ENCODE peak calls at places on chromosomes 11 and 22, in four cellular contexts. One of them, this sample, is unnamed.

GRCh38 chr11:72297828-72298227 is 53.9 kb upstream of the PHOX2A start:
- DNase-seq in H1: no peak
- DNase-seq in mesendoderm: no peak
- DNase-seq in IMR-90: no peak
- DNase-seq in this sample: no peak

GRCh38 chr11:46675288-46675851 is 25.0 kb downstream of the ARHGAP1 start:
- DNase-seq in mesendoderm: peak; percentile 65
- DNase-seq in IMR-90: peak; percentile 72
- DNase-seq in H1: no peak
- DNase-seq in this sample: no peak

GRCh38 chr11:121595717-121596156 is 143.0 kb upstream of the SORL1-AS1 start:
- DNase-seq in IMR-90: peak; percentile 100
- DNase-seq in mesendoderm: no peak
- DNase-seq in H1: no peak
- DNase-seq in this sample: no peak

GRCh38 chr11:1501421-1502167 is 15.0 kb upstream of the MOB2 start:
- DNase-seq in mesendoderm: no peak
- DNase-seq in H1: no peak
- DNase-seq in IMR-90: no peak
- DNase-seq in this sample: no peak

GRCh38 chr11:122604626-122605025 is 50.9 kb upstream of the UBASH3B start:
- DNase-seq in H1: no peak
- DNase-seq in IMR-90: no peak
- DNase-seq in mesendoderm: no peak
- DNase-seq in this sample: no peak

GRCh38 chr11:28913883-28914282 is 805.7 kb downstream of the METTL15 start:
- DNase-seq in IMR-90: no peak
- DNase-seq in H1: no peak
- DNase-seq in mesendoderm: no peak
- DNase-seq in this sample: no peak

GRCh38 chr11:1927151-1928037 is 7.9 kb downstream of the TNNT3 start:
- DNase-seq in mesendoderm: no peak
- DNase-seq in IMR-90: no peak
- DNase-seq in H1: no peak
- DNase-seq in this sample: no peak

GRCh38 chr22:20111045-20111688 is 4.7 kb upstream of the RANBP1 start:
- DNase-seq in IMR-90: peak; percentile 5
- DNase-seq in H1: no peak
- DNase-seq in mesendoderm: peak; percentile 55
- DNase-seq in this sample: no peak

GRCh38 chr11:15968461-15969130 is 387.8 kb downstream of the SOX6 start:
- DNase-seq in mesendoderm: peak; percentile 27
- DNase-seq in IMR-90: no peak
- DNase-seq in H1: no peak
- DNase-seq in this sample: no peak

GRCh38 chr11:125170001-125170405 is 5.5 kb downstream of the PKNOX2 start:
- DNase-seq in IMR-90: peak; percentile 19
- DNase-seq in H1: no peak
- DNase-seq in mesendoderm: peak; percentile 61
- DNase-seq in this sample: no peak

GRCh38 chr22:39960791-39961746 is 872 bp downstream of the TMA7B start:
- DNase-seq in IMR-90: peak; percentile 98
- DNase-seq in H1: no peak
- DNase-seq in mesendoderm: no peak
- DNase-seq in this sample: no peak

GRCh38 chr11:67276821-67277230 is 10.6 kb downstream of the GRK2 start:
- DNase-seq in IMR-90: peak; percentile 45
- DNase-seq in mesendoderm: peak; percentile 61
- DNase-seq in H1: no peak
- DNase-seq in this sample: peak; percentile 71

GRCh38 chr22:49298834-49299750 is 528.6 kb downstream of the BRD1 start:
- DNase-seq in IMR-90: no peak
- DNase-seq in H1: peak; percentile 29
- DNase-seq in mesendoderm: no peak
- DNase-seq in this sample: peak; percentile 16

GRCh38 chr11:1428762-1429316 is 39.1 kb downstream of the BRSK2 start:
- DNase-seq in IMR-90: no peak
- DNase-seq in mesendoderm: no peak
- DNase-seq in H1: no peak
- DNase-seq in this sample: no peak

GRCh38 chr22:19808873-19809478 is 45.7 kb downstream of the GNB1L start:
- DNase-seq in H1: no peak
- DNase-seq in mesendoderm: no peak
- DNase-seq in IMR-90: no peak
- DNase-seq in this sample: no peak

GRCh38 chr11:123174196-123175183 is 20.6 kb downstream of the CLMP start:
- DNase-seq in H1: no peak
- DNase-seq in mesendoderm: peak; percentile 66
- DNase-seq in IMR-90: peak; percentile 99
- DNase-seq in this sample: no peak

GRCh38 chr11:6523253-6523652 is 26.2 kb downstream of the DNHD1 start:
- DNase-seq in mesendoderm: peak; percentile 19
- DNase-seq in H1: no peak
- DNase-seq in IMR-90: peak; percentile 81
- DNase-seq in this sample: no peak

GRCh38 chr22:37176464-37177061 is 11.5 kb downstream of the C1QTNF6 start:
- DNase-seq in mesendoderm: no peak
- DNase-seq in H1: no peak
- DNase-seq in IMR-90: peak; percentile 78
- DNase-seq in this sample: no peak

GRCh38 chr11:129248618-129249017 is 56.5 kb upstream of the ARHGAP32 start:
- DNase-seq in IMR-90: peak; percentile 80
- DNase-seq in H1: no peak
- DNase-seq in mesendoderm: no peak
- DNase-seq in this sample: no peak

GRCh38 chr11:45832835-45833446 is 14.3 kb upstream of the CRY2 start:
- DNase-seq in mesendoderm: peak; percentile 34
- DNase-seq in IMR-90: no peak
- DNase-seq in H1: no peak
- DNase-seq in this sample: no peak

GRCh38 chr11:48020092-48020755 is 39.9 kb downstream of the PTPRJ start:
- DNase-seq in mesendoderm: no peak
- DNase-seq in IMR-90: no peak
- DNase-seq in H1: no peak
- DNase-seq in this sample: no peak

GRCh38 chr22:40178417-40179409 is 988 bp downstream of the TNRC6B start:
- DNase-seq in H1: no peak
- DNase-seq in IMR-90: peak; percentile 57
- DNase-seq in mesendoderm: peak; percentile 94
- DNase-seq in this sample: peak; percentile 37

GRCh38 chr11:18936002-18936673 is 3.1 kb downstream of the MRGPRX1 start:
- DNase-seq in IMR-90: no peak
- DNase-seq in H1: peak; percentile 55
- DNase-seq in mesendoderm: peak; percentile 85
- DNase-seq in this sample: peak; percentile 41

GRCh38 chr11:95912902-95913560 is 10.9 kb downstream of the MTMR2 start:
- DNase-seq in mesendoderm: no peak
- DNase-seq in IMR-90: peak; percentile 68
- DNase-seq in H1: no peak
- DNase-seq in this sample: no peak

GRCh38 chr22:38613588-38613987 is 42.6 kb downstream of the FAM227A start:
- DNase-seq in IMR-90: no peak
- DNase-seq in mesendoderm: no peak
- DNase-seq in H1: no peak
- DNase-seq in this sample: no peak

GRCh38 chr11:66593303-66593635 is 284 bp downstream of the CCS start:
- DNase-seq in H1: no peak
- DNase-seq in IMR-90: no peak
- DNase-seq in mesendoderm: no peak
- DNase-seq in this sample: no peak

GRCh38 chr22:47486569-47487312 is 724.3 kb downstream of the TBC1D22A start:
- DNase-seq in H1: no peak
- DNase-seq in IMR-90: no peak
- DNase-seq in mesendoderm: no peak
- DNase-seq in this sample: no peak

GRCh38 chr22:39405346-39406085 is 5.9 kb downstream of the TAB1 start:
- DNase-seq in IMR-90: peak; percentile 65
- DNase-seq in H1: no peak
- DNase-seq in mesendoderm: no peak
- DNase-seq in this sample: no peak

GRCh38 chr22:38257650-38258246 is 15.1 kb downstream of the TMEM184B start:
- DNase-seq in mesendoderm: no peak
- DNase-seq in H1: no peak
- DNase-seq in IMR-90: no peak
- DNase-seq in this sample: no peak

GRCh38 chr11:12625438-12626071 is 48.7 kb upstream of the TEAD1 start:
- DNase-seq in mesendoderm: no peak
- DNase-seq in IMR-90: peak; percentile 98
- DNase-seq in H1: no peak
- DNase-seq in this sample: no peak

GRCh38 chr11:114091791-114092397 is 32.4 kb downstream of the ZBTB16 start:
- DNase-seq in IMR-90: no peak
- DNase-seq in H1: no peak
- DNase-seq in mesendoderm: no peak
- DNase-seq in this sample: no peak

GRCh38 chr11:45150943-45151342 is 4.5 kb downstream of the PRDM11 start:
- DNase-seq in mesendoderm: no peak
- DNase-seq in IMR-90: no peak
- DNase-seq in H1: no peak
- DNase-seq in this sample: no peak

GRCh38 chr22:41526802-41527799 is 17.2 kb downstream of the POLR3H start:
- DNase-seq in H1: peak; percentile 90
- DNase-seq in mesendoderm: peak; percentile 38
- DNase-seq in IMR-90: peak; percentile 25
- DNase-seq in this sample: peak; percentile 63

GRCh38 chr11:69297926-69298777 is 4.2 kb downstream of the MYEOV start:
- DNase-seq in IMR-90: peak; percentile 82
- DNase-seq in mesendoderm: peak; percentile 41
- DNase-seq in H1: no peak
- DNase-seq in this sample: no peak

GRCh38 chr11:125990244-125990643 is 44.4 kb downstream of the VSIG10L2 start:
- DNase-seq in IMR-90: peak; percentile 67
- DNase-seq in H1: no peak
- DNase-seq in mesendoderm: no peak
- DNase-seq in this sample: no peak

GRCh38 chr11:44011797-44012196 is 36.0 kb upstream of the ACCSL start:
- DNase-seq in mesendoderm: no peak
- DNase-seq in IMR-90: peak; percentile 66
- DNase-seq in H1: no peak
- DNase-seq in this sample: no peak

GRCh38 chr11:91220476-91221202 is 997.8 kb upstream of the CHORDC1 start:
- DNase-seq in mesendoderm: no peak
- DNase-seq in IMR-90: peak; percentile 42
- DNase-seq in H1: no peak
- DNase-seq in this sample: no peak

GRCh38 chr11:45906965-45907591 is at the start of gene FREY1:
- DNase-seq in H1: no peak
- DNase-seq in IMR-90: no peak
- DNase-seq in mesendoderm: no peak
- DNase-seq in this sample: no peak

GRCh38 chr22:50576070-50576469 is 2.2 kb downstream of the CPT1B start:
- DNase-seq in mesendoderm: peak; percentile 76
- DNase-seq in H1: no peak
- DNase-seq in IMR-90: peak; percentile 44
- DNase-seq in this sample: peak; percentile 55
- H4K5ac ChIP-seq in mesendoderm: no peak overlapping the region
- H4K5ac ChIP-seq in H1: no peak overlapping the region
- H4K5ac ChIP-seq in IMR-90: no peak overlapping the region
- H4K5ac ChIP-seq in this sample: no peak overlapping the region

DNA sequence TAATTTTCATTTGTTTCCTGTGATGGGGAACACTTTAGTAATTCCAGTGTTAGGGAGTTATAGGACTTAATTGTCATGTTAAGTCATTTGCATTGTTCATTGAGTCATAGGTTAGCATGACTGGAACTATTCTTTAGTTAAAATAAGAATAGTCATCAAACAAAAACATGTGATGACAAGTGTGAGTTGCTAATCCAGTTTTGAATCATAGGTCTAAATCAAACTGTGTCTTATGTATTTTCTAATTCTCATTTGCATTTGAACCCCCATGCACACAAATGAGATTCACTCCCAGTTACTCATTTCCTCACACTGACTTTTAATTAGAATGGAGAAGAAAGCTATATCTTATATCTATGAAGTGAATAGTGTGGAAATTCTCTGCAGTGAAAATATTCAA is 405.6 kb downstream of the LRRC4C start:
- DNase-seq in mesendoderm: no peak
- DNase-seq in IMR-90: no peak
- DNase-seq in H1: no peak
- DNase-seq in this sample: no peak
- H4K5ac ChIP-seq in mesendoderm: no peak overlapping the region
- H4K5ac ChIP-seq in IMR-90: no peak overlapping the region
- H4K5ac ChIP-seq in H1: no peak overlapping the region
- H4K5ac ChIP-seq in this sample: no peak overlapping the region

GRCh38 chr22:25650834-25651233 is 86.4 kb downstream of the GRK3 start:
- DNase-seq in IMR-90: no peak
- DNase-seq in H1: no peak
- DNase-seq in mesendoderm: no peak
- DNase-seq in this sample: no peak
- H4K5ac ChIP-seq in IMR-90: no peak overlapping the region
- H4K5ac ChIP-seq in H1: no peak overlapping the region
- H4K5ac ChIP-seq in mesendoderm: no peak overlapping the region
- H4K5ac ChIP-seq in this sample: no peak overlapping the region

GRCh38 chr22:21998595-21999247 is 16.1 kb upstream of the TOP3B start:
- DNase-seq in mesendoderm: no peak
- DNase-seq in H1: no peak
- DNase-seq in IMR-90: no peak
- DNase-seq in this sample: no peak
- H4K5ac ChIP-seq in mesendoderm: no peak overlapping the region
- H4K5ac ChIP-seq in H1: no peak overlapping the region
- H4K5ac ChIP-seq in IMR-90: no peak overlapping the region
- H4K5ac ChIP-seq in this sample: no peak overlapping the region

DNA sequence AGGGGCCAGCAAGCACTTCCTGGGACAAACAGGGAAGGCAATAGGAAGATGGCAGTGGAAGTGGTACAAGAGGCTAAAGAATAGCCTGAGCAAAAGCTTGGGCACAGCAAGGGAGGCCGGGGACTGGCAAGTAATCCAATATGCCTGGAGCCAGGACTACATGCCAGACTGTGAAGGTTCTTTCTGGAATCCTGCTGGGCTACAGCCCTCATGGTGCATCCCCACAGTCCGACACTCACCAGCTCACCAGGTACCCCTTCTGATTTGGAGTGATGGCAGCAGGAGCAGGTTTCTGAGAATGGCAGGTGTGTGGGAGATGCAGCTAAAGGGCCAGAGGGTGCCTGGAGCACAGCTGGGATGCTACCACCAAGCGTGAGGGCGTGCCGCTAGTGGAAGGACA is 32.2 kb upstream of the POGLUT3 start:
- DNase-seq in IMR-90: no peak
- DNase-seq in mesendoderm: no peak
- DNase-seq in H1: no peak
- DNase-seq in this sample: no peak
- H4K5ac ChIP-seq in IMR-90: no peak overlapping the region
- H4K5ac ChIP-seq in mesendoderm: no peak overlapping the region
- H4K5ac ChIP-seq in H1: no peak overlapping the region
- H4K5ac ChIP-seq in this sample: no peak overlapping the region